ENCODE peak calls at places on chromosomes 6 and 20, in five cellular contexts. X is NCI-H524, C is amniotic stem cell, I is endothelial cell, O is EL. Y is an unnamed sample.

GRCh38 chr20:63980317-63980805 is 571 bp upstream of the PRPF6 start:
- DNase-seq in X (no peak), C (no peak), I (no peak), O (no peak), Y (no peak)

GRCh38 chr6:111200823-111201134 is 113.5 kb downstream of the SLC16A10 start:
- DNase-seq in X (no peak), C (no peak), I (no peak), O (no peak), Y (no peak)

GRCh38 chr6:82554706-82555105 is 191.1 kb downstream of the TPBG start:
- DNase-seq in X (no peak), C (no peak), I (no peak), O (peak), Y (peak)

GRCh38 chr6:119312441-119312840 is 37.1 kb downstream of the MAN1A1 start:
- DNase-seq in X (no peak), C (no peak), I (no peak), O (no peak), Y (no peak)

GRCh38 chr6:118029967-118030366 is 122.9 kb downstream of the SLC35F1 start:
- DNase-seq in X (no peak), C (no peak), I (no peak), O (no peak), Y (no peak)

GRCh38 chr6:108766886-108767285 is 81.3 kb upstream of the ARMC2 start:
- DNase-seq in X (no peak), C (no peak), I (no peak), O (no peak), Y (no peak)

GRCh38 chr6:135162678-135163439 is 18.2 kb upstream of the MYB start:
- DNase-seq in X (peak), C (no peak), I (peak), O (peak), Y (no peak)

GRCh38 chr6:157982580-157983438 is 1.1 kb downstream of the SYNJ2 start:
- DNase-seq in X (no peak), C (peak), I (no peak), O (peak), Y (no peak)

GRCh38 chr20:11159728-11160127 is 485.9 kb upstream of the JAG1 start:
- DNase-seq in X (no peak), C (no peak), I (no peak), O (no peak), Y (peak)

GRCh38 chr20:63686492-63687321 is 9.7 kb upstream of the TNFRSF6B start:
- DNase-seq in X (no peak), C (no peak), I (no peak), O (peak), Y (no peak)

GRCh38 chr6:127083231-127084015 is 35.0 kb upstream of the RSPO3 start:
- DNase-seq in X (no peak), C (no peak), I (no peak), O (no peak), Y (no peak)

GRCh38 chr20:46739441-46740213 is 30.2 kb downstream of the SLC2A10 start:
- DNase-seq in X (no peak), C (no peak), I (no peak), O (peak), Y (no peak)

GRCh38 chr20:38126146-38126912 is 38.7 kb downstream of the TGM2 start:
- DNase-seq in X (no peak), C (no peak), I (no peak), O (no peak), Y (no peak)

GRCh38 chr20:17856024-17856564 is 112.5 kb downstream of the SNX5 start:
- DNase-seq in X (no peak), C (no peak), I (no peak), O (no peak), Y (no peak)

GRCh38 chr6:166006593-166007301 is 160.9 kb downstream of the TBXT start:
- DNase-seq in X (no peak), C (no peak), I (no peak), O (peak), Y (peak)

GRCh38 chr6:158040051-158040803 is 58.6 kb downstream of the SYNJ2 start:
- DNase-seq in X (no peak), C (peak), I (no peak), O (peak), Y (peak)

GRCh38 chr6:62446647-62447316 is 160.8 kb upstream of the KHDRBS2 start:
- DNase-seq in X (no peak), C (no peak), I (no peak), O (no peak), Y (no peak)

GRCh38 chr6:113172531-113172966 is 684.6 kb upstream of the MARCKS start:
- DNase-seq in X (peak), C (no peak), I (no peak), O (no peak), Y (no peak)

GRCh38 chr6:90110971-90111370 is 185.7 kb downstream of the BACH2 start:
- DNase-seq in X (no peak), C (no peak), I (no peak), O (no peak), Y (no peak)

GRCh38 chr6:35061102-35061615 is 80.0 kb downstream of the TCP11 start:
- DNase-seq in X (no peak), C (no peak), I (no peak), O (no peak), Y (no peak)

GRCh38 chr20:22385602-22386299 is 198.6 kb downstream of the FOXA2 start:
- DNase-seq in X (no peak), C (no peak), I (no peak), O (no peak), Y (no peak)

GRCh38 chr20:45894797-45895196 is 3.7 kb downstream of the CTSA start:
- DNase-seq in X (no peak), C (no peak), I (no peak), O (no peak), Y (no peak)

GRCh38 chr6:140138311-140138994 is 764.0 kb upstream of the CITED2 start:
- DNase-seq in X (no peak), C (no peak), I (no peak), O (no peak), Y (no peak)

GRCh38 chr6:55964136-55964535 is 88.7 kb upstream of the BMP5 start:
- DNase-seq in X (no peak), C (no peak), I (no peak), O (no peak), Y (no peak)

GRCh38 chr20:38270869-38271608 is 10.5 kb upstream of the KIAA1755 start:
- DNase-seq in X (no peak), C (peak), I (no peak), O (peak), Y (peak)

GRCh38 chr6:14925627-14926026 is 320.2 kb upstream of the JARID2 start:
- DNase-seq in X (no peak), C (no peak), I (no peak), O (no peak), Y (peak)

GRCh38 chr6:13528232-13528631 is 40.8 kb upstream of the GFOD1 start:
- DNase-seq in X (no peak), C (no peak), I (no peak), O (no peak), Y (no peak)

GRCh38 chr20:61558726-61559125 is 306.7 kb downstream of the CDH4 start:
- DNase-seq in X (no peak), C (no peak), I (no peak), O (peak), Y (no peak)

GRCh38 chr6:56406276-56407269 is 159.2 kb upstream of the COL21A1 start:
- DNase-seq in X (no peak), C (no peak), I (no peak), O (no peak), Y (no peak)

GRCh38 chr20:11582073-11582472 is 335.6 kb upstream of the BTBD3 start:
- DNase-seq in X (no peak), C (no peak), I (no peak), O (no peak), Y (no peak)

GRCh38 chr6:45812937-45813336 is 202.7 kb downstream of the CLIC5 start:
- DNase-seq in X (no peak), C (no peak), I (no peak), O (no peak), Y (no peak)

GRCh38 chr6:47665112-47665511 is 33.3 kb upstream of the ADGRF4 start:
- DNase-seq in X (no peak), C (no peak), I (no peak), O (no peak), Y (no peak)

GRCh38 chr20:47358052-47358671 is 1.7 kb upstream of the ZMYND8 start:
- DNase-seq in X (no peak), C (no peak), I (no peak), O (no peak), Y (no peak)

GRCh38 chr6:15421945-15422733 is 176.3 kb downstream of the JARID2 start:
- DNase-seq in X (no peak), C (no peak), I (no peak), O (no peak), Y (no peak)

GRCh38 chr6:111427341-111428116 is 55.5 kb downstream of the REV3L start:
- DNase-seq in X (no peak), C (peak), I (no peak), O (peak), Y (peak)

GRCh38 chr6:6591778-6592388 is 3.4 kb downstream of the LY86 start:
- DNase-seq in X (no peak), C (no peak), I (no peak), O (no peak), Y (no peak)

GRCh38 chr6:152099816-152100618 is 292.5 kb downstream of the ESR1 start:
- DNase-seq in X (peak), C (no peak), I (no peak), O (peak), Y (no peak)

GRCh38 chr20:60057866-60058807 is 99.9 kb downstream of the CDH26 start:
- DNase-seq in X (peak), C (no peak), I (no peak), O (no peak), Y (no peak)